ENCODE peak calls at places on chromosomes 3 and 15, in nine cellular contexts. One of them, this sample, is unnamed.

GRCh38 chr15:63244399-63244798 is 33.0 kb upstream of the APH1B start:
- ATAC-seq in activated T-helper 17 cell treated with anti-CD3 and anti-CD28 coated beads, Interleukin-2, amount 50 U/mL, for 72 hours: no peak
- ATAC-seq in CD4-positive, alpha-beta T cell: no peak
- ATAC-seq in stimulated activated naive CD8-positive, alpha-beta T cell treated with anti-CD3 and anti-CD28 coated beads, Interleukin-15, Interleukin-2, amounts not matched to agents 100 U/mL and 50 U/mL, for 24 hours: no peak
- ATAC-seq in activated T-cell treated with anti-CD3 and anti-CD28 coated beads, Interleukin-2, amount 50 U/mL, for 4 hours: no peak
- ATAC-seq in upper lobe of right lung: no peak
- ATAC-seq in heart left ventricle: peak
- ATAC-seq in mucosa of descending colon: no peak
- ATAC-seq in aorta: no peak
- ATAC-seq in this sample: no peak

GRCh38 chr3:107824822-107825371 is 265.9 kb downstream of the CD47 start:
- ATAC-seq in activated T-helper 17 cell treated with anti-CD3 and anti-CD28 coated beads, Interleukin-2, amount 50 U/mL, for 72 hours: no peak
- ATAC-seq in CD4-positive, alpha-beta T cell: no peak
- ATAC-seq in stimulated activated naive CD8-positive, alpha-beta T cell treated with anti-CD3 and anti-CD28 coated beads, Interleukin-15, Interleukin-2, amounts not matched to agents 100 U/mL and 50 U/mL, for 24 hours: no peak
- ATAC-seq in activated T-cell treated with anti-CD3 and anti-CD28 coated beads, Interleukin-2, amount 50 U/mL, for 4 hours: no peak
- ATAC-seq in upper lobe of right lung: peak
- ATAC-seq in heart left ventricle: no peak
- ATAC-seq in mucosa of descending colon: no peak
- ATAC-seq in aorta: no peak
- ATAC-seq in this sample: no peak

GRCh38 chr3:12513694-12514446 is 29.6 kb downstream of the TSEN2 start:
- ATAC-seq in activated T-helper 17 cell treated with anti-CD3 and anti-CD28 coated beads, Interleukin-2, amount 50 U/mL, for 72 hours: no peak
- ATAC-seq in CD4-positive, alpha-beta T cell: no peak
- ATAC-seq in stimulated activated naive CD8-positive, alpha-beta T cell treated with anti-CD3 and anti-CD28 coated beads, Interleukin-15, Interleukin-2, amounts not matched to agents 100 U/mL and 50 U/mL, for 24 hours: no peak
- ATAC-seq in activated T-cell treated with anti-CD3 and anti-CD28 coated beads, Interleukin-2, amount 50 U/mL, for 4 hours: no peak
- ATAC-seq in upper lobe of right lung: no peak
- ATAC-seq in heart left ventricle: peak
- ATAC-seq in mucosa of descending colon: no peak
- ATAC-seq in aorta: no peak
- ATAC-seq in this sample: no peak

GRCh38 chr3:41961061-41961749 is 698 bp downstream of the ULK4 start:
- ATAC-seq in activated T-helper 17 cell treated with anti-CD3 and anti-CD28 coated beads, Interleukin-2, amount 50 U/mL, for 72 hours: peak
- ATAC-seq in CD4-positive, alpha-beta T cell: peak
- ATAC-seq in stimulated activated naive CD8-positive, alpha-beta T cell treated with anti-CD3 and anti-CD28 coated beads, Interleukin-15, Interleukin-2, amounts not matched to agents 100 U/mL and 50 U/mL, for 24 hours: peak
- ATAC-seq in activated T-cell treated with anti-CD3 and anti-CD28 coated beads, Interleukin-2, amount 50 U/mL, for 4 hours: peak
- ATAC-seq in upper lobe of right lung: peak
- ATAC-seq in heart left ventricle: peak
- ATAC-seq in mucosa of descending colon: peak
- ATAC-seq in aorta: peak
- ATAC-seq in this sample: peak

GRCh38 chr15:87608238-87609028 is 648.1 kb downstream of the NTRK3 start:
- ATAC-seq in activated T-helper 17 cell treated with anti-CD3 and anti-CD28 coated beads, Interleukin-2, amount 50 U/mL, for 72 hours: no peak
- ATAC-seq in CD4-positive, alpha-beta T cell: no peak
- ATAC-seq in stimulated activated naive CD8-positive, alpha-beta T cell treated with anti-CD3 and anti-CD28 coated beads, Interleukin-15, Interleukin-2, amounts not matched to agents 100 U/mL and 50 U/mL, for 24 hours: no peak
- ATAC-seq in activated T-cell treated with anti-CD3 and anti-CD28 coated beads, Interleukin-2, amount 50 U/mL, for 4 hours: no peak
- ATAC-seq in upper lobe of right lung: no peak
- ATAC-seq in heart left ventricle: no peak
- ATAC-seq in mucosa of descending colon: no peak
- ATAC-seq in aorta: no peak
- ATAC-seq in this sample: no peak

GRCh38 chr15:67834593-67835348 is 5.1 kb downstream of the RNU6-1 start:
- ATAC-seq in activated T-helper 17 cell treated with anti-CD3 and anti-CD28 coated beads, Interleukin-2, amount 50 U/mL, for 72 hours: no peak
- ATAC-seq in CD4-positive, alpha-beta T cell: no peak
- ATAC-seq in stimulated activated naive CD8-positive, alpha-beta T cell treated with anti-CD3 and anti-CD28 coated beads, Interleukin-15, Interleukin-2, amounts not matched to agents 100 U/mL and 50 U/mL, for 24 hours: no peak
- ATAC-seq in activated T-cell treated with anti-CD3 and anti-CD28 coated beads, Interleukin-2, amount 50 U/mL, for 4 hours: no peak
- ATAC-seq in upper lobe of right lung: no peak
- ATAC-seq in heart left ventricle: no peak
- ATAC-seq in mucosa of descending colon: peak
- ATAC-seq in aorta: no peak
- ATAC-seq in this sample: no peak

GRCh38 chr3:193794002-193794835 is 201.2 kb downstream of the OPA1 start:
- ATAC-seq in activated T-helper 17 cell treated with anti-CD3 and anti-CD28 coated beads, Interleukin-2, amount 50 U/mL, for 72 hours: no peak
- ATAC-seq in CD4-positive, alpha-beta T cell: no peak
- ATAC-seq in stimulated activated naive CD8-positive, alpha-beta T cell treated with anti-CD3 and anti-CD28 coated beads, Interleukin-15, Interleukin-2, amounts not matched to agents 100 U/mL and 50 U/mL, for 24 hours: no peak
- ATAC-seq in activated T-cell treated with anti-CD3 and anti-CD28 coated beads, Interleukin-2, amount 50 U/mL, for 4 hours: no peak
- ATAC-seq in upper lobe of right lung: peak
- ATAC-seq in heart left ventricle: peak
- ATAC-seq in mucosa of descending colon: no peak
- ATAC-seq in aorta: no peak
- ATAC-seq in this sample: no peak

GRCh38 chr15:65535192-65535591 is 4.9 kb downstream of the HACD3 start:
- ATAC-seq in activated T-helper 17 cell treated with anti-CD3 and anti-CD28 coated beads, Interleukin-2, amount 50 U/mL, for 72 hours: no peak
- ATAC-seq in CD4-positive, alpha-beta T cell: no peak
- ATAC-seq in stimulated activated naive CD8-positive, alpha-beta T cell treated with anti-CD3 and anti-CD28 coated beads, Interleukin-15, Interleukin-2, amounts not matched to agents 100 U/mL and 50 U/mL, for 24 hours: no peak
- ATAC-seq in activated T-cell treated with anti-CD3 and anti-CD28 coated beads, Interleukin-2, amount 50 U/mL, for 4 hours: no peak
- ATAC-seq in upper lobe of right lung: no peak
- ATAC-seq in heart left ventricle: no peak
- ATAC-seq in mucosa of descending colon: no peak
- ATAC-seq in aorta: no peak
- ATAC-seq in this sample: no peak

GRCh38 chr15:56758770-56759449 is 25.6 kb upstream of the ZNF280D start:
- ATAC-seq in activated T-helper 17 cell treated with anti-CD3 and anti-CD28 coated beads, Interleukin-2, amount 50 U/mL, for 72 hours: peak
- ATAC-seq in CD4-positive, alpha-beta T cell: no peak
- ATAC-seq in stimulated activated naive CD8-positive, alpha-beta T cell treated with anti-CD3 and anti-CD28 coated beads, Interleukin-15, Interleukin-2, amounts not matched to agents 100 U/mL and 50 U/mL, for 24 hours: no peak
- ATAC-seq in activated T-cell treated with anti-CD3 and anti-CD28 coated beads, Interleukin-2, amount 50 U/mL, for 4 hours: no peak
- ATAC-seq in upper lobe of right lung: no peak
- ATAC-seq in heart left ventricle: no peak
- ATAC-seq in mucosa of descending colon: no peak
- ATAC-seq in aorta: no peak
- ATAC-seq in this sample: no peak

GRCh38 chr3:164451083-164451910 is 627.0 kb downstream of the SI start:
- ATAC-seq in activated T-helper 17 cell treated with anti-CD3 and anti-CD28 coated beads, Interleukin-2, amount 50 U/mL, for 72 hours: no peak
- ATAC-seq in CD4-positive, alpha-beta T cell: no peak
- ATAC-seq in stimulated activated naive CD8-positive, alpha-beta T cell treated with anti-CD3 and anti-CD28 coated beads, Interleukin-15, Interleukin-2, amounts not matched to agents 100 U/mL and 50 U/mL, for 24 hours: no peak
- ATAC-seq in activated T-cell treated with anti-CD3 and anti-CD28 coated beads, Interleukin-2, amount 50 U/mL, for 4 hours: no peak
- ATAC-seq in upper lobe of right lung: no peak
- ATAC-seq in heart left ventricle: peak
- ATAC-seq in mucosa of descending colon: no peak
- ATAC-seq in aorta: peak
- ATAC-seq in this sample: peak

This sample was measured in stimulated activated memory B cell treated with anti-CD40 and anti-IgM and Interleukin-4, amounts not matched to agents 10 μg/mL and 1 μg/mL and 100 μg/mL, for 72 hours.